ENCODE peak calls at places on chromosomes 13 and 19, in eight cellular contexts. Y is neural progenitor cell, U is MM.1S, G is HCT116, V is SK-N-SH, A is GM23338, E is PC-3, F is hepatocyte. O is an unnamed sample.

GRCh38 chr13:36998624-36999041 is 507 bp downstream of the ALG5 start:
- DNase-seq in F (peak; percentile 35), U (peak; percentile 7), Y (peak; percentile 47), E (no peak), V (peak; percentile 57), G (no peak), A (peak; percentile 47), O (peak; percentile 29)

GRCh38 chr13:32802159-32802558 is 214.1 kb upstream of the KL start:
- DNase-seq in V (no peak), F (no peak), A (no peak), G (no peak), E (no peak), Y (no peak), U (no peak), O (no peak)

GRCh38 chr19:12881172-12881808 is at the start of gene DNASE2:
- DNase-seq in U (peak; percentile 96), E (peak; percentile 98), Y (peak; percentile 97), A (peak; percentile 99), V (peak; percentile 95), F (peak; percentile 94), G (peak; percentile 86), O (peak; percentile 99)

GRCh38 chr13:27425918-27426630 is 1.7 kb downstream of the GTF3A start:
- DNase-seq in Y (peak; percentile 67), G (peak; percentile 85), A (peak; percentile 73), V (peak; percentile 42), F (peak; percentile 85), U (peak; percentile 52), E (peak; percentile 87), O (peak; percentile 86)

GRCh38 chr13:34833562-34834182 is 108.4 kb upstream of the NBEA start:
- DNase-seq in U (no peak), E (peak; percentile 53), Y (peak; percentile 25), V (no peak), G (peak; percentile 10), A (peak; percentile 69), F (peak; percentile 24), O (peak; percentile 1)

GRCh38 chr19:18433039-18433691 is 4.8 kb downstream of the ISYNA1 start:
- DNase-seq in E (no peak), A (peak; percentile 70), G (no peak), F (no peak), U (no peak), V (peak; percentile 75), Y (peak; percentile 50), O (peak; percentile 38)

GRCh38 chr13:42574435-42575311 is 721 bp downstream of the TNFSF11 start:
- DNase-seq in E (no peak), F (peak; percentile 26), Y (peak; percentile 18), U (no peak), A (peak; percentile 44), V (peak; percentile 25), G (no peak), O (no peak)

GRCh38 chr13:109780880-109781383 is 5.5 kb downstream of the IRS2 start:
- DNase-seq in F (no peak), G (no peak), U (no peak), E (no peak), Y (no peak), A (no peak), V (no peak), O (no peak)

GRCh38 chr13:49253310-49253709 is 5.6 kb downstream of the CDADC1 start:
- DNase-seq in Y (no peak), A (no peak), E (no peak), V (no peak), F (no peak), U (no peak), G (no peak), O (no peak)

GRCh38 chr13:49253997-49254396 is 6.3 kb downstream of the CDADC1 start:
- DNase-seq in A (no peak), E (no peak), U (no peak), G (no peak), F (no peak), Y (no peak), V (no peak), O (no peak)

GRCh38 chr13:49247722-49248432 is at the start of gene CDADC1:
- DNase-seq in A (peak; percentile 99), Y (peak; percentile 99), F (peak; percentile 99), E (peak; percentile 93), G (peak; percentile 88), U (peak; percentile 92), V (peak; percentile 88), O (peak; percentile 97)

GRCh38 chr13:49246850-49247721 is 639 bp upstream of the CDADC1 start:
- DNase-seq in G (no peak), F (no peak), Y (no peak), U (no peak), A (no peak), E (no peak), V (no peak), O (no peak)

DNA sequence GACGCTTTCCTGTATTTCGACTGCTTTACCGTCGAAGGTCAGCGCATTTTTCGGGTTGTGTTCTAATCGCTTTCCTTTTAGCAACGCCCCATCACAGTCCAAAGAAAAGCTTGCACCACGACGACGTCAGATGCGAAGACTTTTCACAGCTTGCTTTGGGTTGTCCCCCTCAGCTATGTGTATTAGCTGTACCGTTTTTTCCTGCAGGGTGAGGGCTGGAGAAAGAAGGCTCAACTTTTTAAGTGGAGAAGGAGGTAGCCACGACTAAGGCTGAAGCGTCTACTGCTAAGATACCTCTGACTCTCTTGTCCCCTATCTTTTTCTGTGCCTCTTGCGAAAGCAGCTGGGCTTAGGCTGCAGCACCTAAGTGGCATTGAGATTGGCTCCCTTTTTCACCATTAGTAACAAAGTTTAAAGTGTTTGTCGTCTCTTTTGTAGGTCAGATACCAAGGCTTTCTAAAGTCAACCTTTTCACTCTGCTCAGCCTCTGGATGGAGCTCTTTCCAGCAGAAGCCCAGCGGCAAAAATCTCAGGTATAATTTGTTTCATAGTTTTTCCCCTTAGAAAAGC is 793 bp downstream of the CDADC1 start:
- DNase-seq in V (peak; percentile 8), A (no peak), F (peak; percentile 6), U (peak; percentile 9), G (no peak), Y (peak; percentile 4), E (peak; percentile 6), O (peak; percentile 30)
- TF ChIP-seq CTCF in V (peak; percentile 48), A (no peak), F (peak; percentile 35), U (peak; percentile 19), G (peak; percentile 7), Y (no peak), E (peak; percentile 40), O (peak; percentile 69)

DNA sequence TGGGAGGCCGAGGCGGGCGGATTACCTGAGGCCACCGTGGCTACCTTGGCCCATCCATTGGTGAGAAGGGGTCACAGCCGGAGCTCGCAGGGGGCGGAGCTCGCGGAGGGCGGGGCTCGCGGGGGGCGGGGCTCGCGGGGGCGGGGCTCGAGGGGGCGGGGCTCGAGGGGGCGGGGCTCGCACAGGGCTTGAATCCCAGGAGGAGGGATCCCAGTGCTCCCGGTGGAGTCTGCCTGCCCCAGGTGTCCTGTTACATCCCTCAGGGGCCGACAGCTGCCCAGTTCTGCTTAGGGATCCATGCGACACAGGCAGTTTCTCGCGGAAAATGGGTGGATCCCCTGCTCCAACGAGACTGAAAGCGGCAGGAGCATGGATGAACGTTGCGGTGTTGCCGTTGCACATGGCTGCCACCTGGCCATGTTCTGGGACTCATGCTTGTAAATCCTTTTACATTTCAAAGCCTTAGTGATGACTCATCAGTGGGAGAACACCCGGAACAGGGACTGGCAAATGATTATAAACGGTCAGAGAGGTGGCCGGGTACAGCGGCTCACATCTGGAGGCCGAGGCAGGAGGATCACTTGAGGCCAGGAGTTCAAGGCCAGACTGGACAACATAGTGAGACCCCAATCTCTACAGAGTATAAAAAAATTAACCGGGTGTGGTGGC is 25.1 kb downstream of the TMPRSS9 start:
- DNase-seq in Y (peak; percentile 79), U (no peak), V (peak; percentile 95), A (peak; percentile 91), F (peak; percentile 76), E (peak; percentile 83), G (peak; percentile 97), O (peak; percentile 21)
- TF ChIP-seq EZH2phosphoT487 in Y (no peak), U (no peak), V (no peak), A (no peak), F (no peak), E (no peak), G (no peak), O (no peak)

DNA sequence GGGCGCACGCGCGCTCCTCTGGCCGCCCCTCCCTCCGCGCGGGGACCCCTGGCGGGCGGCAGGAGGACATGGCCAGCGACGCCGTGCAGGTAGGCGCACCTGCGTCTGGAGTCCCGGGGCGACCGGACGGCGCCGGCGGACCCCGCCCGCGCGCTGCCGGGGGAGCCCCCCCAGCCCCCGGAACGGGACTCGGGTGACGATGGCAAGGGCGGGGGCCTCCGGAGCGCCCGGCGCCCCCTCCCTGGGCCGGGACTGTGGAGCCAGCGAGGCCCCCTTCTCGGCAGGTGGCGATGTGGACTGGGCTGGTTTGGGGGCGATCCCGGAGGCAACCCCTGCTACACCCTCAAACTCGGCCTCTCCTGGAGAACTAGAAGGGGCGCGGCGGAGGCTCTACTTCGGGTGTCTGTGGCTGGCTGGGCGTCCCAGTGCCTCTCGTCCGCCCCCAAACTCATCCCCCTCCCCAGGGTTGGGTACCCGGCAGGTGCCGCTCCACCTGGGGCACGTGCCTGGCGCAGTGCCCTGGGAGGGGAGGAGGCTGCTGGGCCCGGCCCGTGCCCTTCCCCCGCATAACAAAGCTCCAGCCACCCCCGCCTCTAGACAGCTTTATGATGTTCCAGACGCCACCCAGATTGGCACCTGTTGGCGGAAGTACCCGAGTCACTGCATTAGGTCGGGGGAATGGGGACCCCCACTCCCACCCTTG is 499 bp downstream of the PKN1 start:
- DNase-seq in U (peak; percentile 34), G (no peak), E (peak; percentile 47), F (peak; percentile 60), A (peak; percentile 55), Y (peak; percentile 48), V (peak; percentile 59), O (peak; percentile 59)
- TF ChIP-seq CTCF in U (no peak), G (no peak), E (no peak), F (no peak), A (no peak), Y (no peak), V (peak; percentile 13), O (no peak)

GRCh38 chr13:45367995-45368394 is 27.0 kb upstream of the TPT1 start:
- DNase-seq in E (no peak), G (no peak), Y (no peak), V (no peak), U (no peak), A (no peak), F (no peak), O (no peak)

GRCh38 chr13:45367358-45367757 is 26.4 kb upstream of the TPT1 start:
- DNase-seq in V (no peak), E (peak; percentile 93), F (peak; percentile 80), U (peak; percentile 63), Y (no peak), G (peak; percentile 95), A (peak; percentile 72), O (peak; percentile 84)

GRCh38 chr13:45370922-45371406 is 30.0 kb upstream of the TPT1 start:
- DNase-seq in A (peak; percentile 93), Y (peak; percentile 87), V (peak; percentile 34), G (no peak), U (no peak), F (peak; percentile 83), E (peak; percentile 60), O (peak; percentile 19)

GRCh38 chr13:45369116-45369515 is 28.1 kb upstream of the TPT1 start:
- DNase-seq in V (no peak), A (no peak), Y (no peak), F (no peak), U (no peak), G (no peak), E (no peak), O (no peak)

DNA sequence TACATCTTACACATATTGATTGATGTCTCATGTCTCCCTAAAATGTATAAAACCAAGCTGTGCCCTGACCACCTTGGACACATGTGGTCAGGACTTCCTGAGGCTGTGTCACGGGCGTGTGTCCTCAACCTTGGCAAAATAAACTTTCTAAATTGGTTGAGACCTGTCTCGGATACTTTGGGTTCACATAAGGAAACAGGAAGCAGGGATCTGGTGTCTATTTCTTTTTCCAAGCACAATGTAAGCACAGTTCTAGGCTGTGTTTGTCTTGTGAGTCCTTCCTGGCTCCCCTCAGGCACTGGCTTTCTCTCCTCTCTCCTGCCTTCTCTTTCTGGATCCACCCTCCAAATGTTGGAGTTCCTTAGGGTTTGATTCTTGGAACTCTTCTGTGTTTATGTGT is 27.6 kb upstream of the TPT1 start:
- DNase-seq in U (no peak), G (no peak), F (no peak), A (no peak), E (peak; percentile 56), Y (no peak), V (no peak), O (no peak)
- TF ChIP-seq EZH2phosphoT487 in U (no peak), G (no peak), F (no peak), A (no peak), E (no peak), Y (no peak), V (no peak), O (no peak)